ENCODE peak calls at places on chromosomes 2 and 18, in six cellular contexts. One of them, this sample, is unnamed.

GRCh38 chr2:122530812-122531211 is 775.4 kb downstream of the TSN start:
- DNase-seq in stomach: no peak
- DNase-seq in suprapubic skin: no peak
- DNase-seq in HCT116: no peak
- DNase-seq in sigmoid colon: no peak
- DNase-seq in spleen: no peak
- DNase-seq in this sample: no peak

GRCh38 chr2:110204408-110205385 is at the start of gene NPHP1:
- DNase-seq in stomach: peak; percentile 86
- DNase-seq in suprapubic skin: peak; percentile 92
- DNase-seq in HCT116: peak; percentile 60
- DNase-seq in sigmoid colon: peak; percentile 94
- DNase-seq in spleen: peak; percentile 94
- DNase-seq in this sample: peak; percentile 86

GRCh38 chr2:2848621-2849443 is 517.8 kb upstream of the MYT1L start:
- DNase-seq in stomach: no peak
- DNase-seq in suprapubic skin: no peak
- DNase-seq in HCT116: no peak
- DNase-seq in sigmoid colon: no peak
- DNase-seq in spleen: peak; percentile 50
- DNase-seq in this sample: no peak

GRCh38 chr2:74958277-74959105 is at the start of gene POLE4:
- DNase-seq in stomach: peak; percentile 95
- DNase-seq in suprapubic skin: peak; percentile 96
- DNase-seq in HCT116: peak; percentile 43
- DNase-seq in sigmoid colon: peak; percentile 96
- DNase-seq in spleen: peak; percentile 98
- DNase-seq in this sample: peak; percentile 85

GRCh38 chr2:205879362-205879761 is 197.1 kb downstream of the NRP2 start:
- DNase-seq in stomach: no peak
- DNase-seq in suprapubic skin: no peak
- DNase-seq in HCT116: no peak
- DNase-seq in sigmoid colon: no peak
- DNase-seq in spleen: no peak
- DNase-seq in this sample: no peak

GRCh38 chr2:230335461-230335863 is 8.5 kb downstream of the SP140L start:
- DNase-seq in stomach: no peak
- DNase-seq in suprapubic skin: no peak
- DNase-seq in HCT116: no peak
- DNase-seq in sigmoid colon: no peak
- DNase-seq in spleen: no peak
- DNase-seq in this sample: no peak

GRCh38 chr2:54589038-54589339 is 132.9 kb downstream of the SPTBN1 start:
- DNase-seq in stomach: no peak
- DNase-seq in suprapubic skin: no peak
- DNase-seq in HCT116: no peak
- DNase-seq in sigmoid colon: no peak
- DNase-seq in spleen: no peak
- DNase-seq in this sample: no peak

GRCh38 chr2:158620656-158621055 is 163.9 kb downstream of the PKP4 start:
- DNase-seq in stomach: no peak
- DNase-seq in suprapubic skin: no peak
- DNase-seq in HCT116: no peak
- DNase-seq in sigmoid colon: no peak
- DNase-seq in spleen: no peak
- DNase-seq in this sample: no peak

GRCh38 chr2:190062617-190063016 is at the start of gene MSTN:
- DNase-seq in stomach: no peak
- DNase-seq in suprapubic skin: no peak
- DNase-seq in HCT116: no peak
- DNase-seq in sigmoid colon: no peak
- DNase-seq in spleen: no peak
- DNase-seq in this sample: no peak

GRCh38 chr2:36416370-36417165 is 61.0 kb downstream of the CRIM1 start:
- DNase-seq in stomach: no peak
- DNase-seq in suprapubic skin: no peak
- DNase-seq in HCT116: no peak
- DNase-seq in sigmoid colon: no peak
- DNase-seq in spleen: no peak
- DNase-seq in this sample: no peak

GRCh38 chr2:101340141-101340541 is 31.6 kb upstream of the RNF149 start:
- DNase-seq in stomach: no peak
- DNase-seq in suprapubic skin: no peak
- DNase-seq in HCT116: no peak
- DNase-seq in sigmoid colon: no peak
- DNase-seq in spleen: no peak
- DNase-seq in this sample: no peak

GRCh38 chr18:38606841-38607240 is 1041.2 kb upstream of the CELF4 start:
- DNase-seq in stomach: no peak
- DNase-seq in suprapubic skin: no peak
- DNase-seq in HCT116: no peak
- DNase-seq in sigmoid colon: no peak
- DNase-seq in spleen: no peak
- DNase-seq in this sample: no peak

GRCh38 chr2:6645004-6645403 is 220.7 kb downstream of the CMPK2 start:
- DNase-seq in stomach: no peak
- DNase-seq in suprapubic skin: no peak
- DNase-seq in HCT116: no peak
- DNase-seq in sigmoid colon: no peak
- DNase-seq in spleen: no peak
- DNase-seq in this sample: no peak

GRCh38 chr2:42156756-42157155 is 12.4 kb upstream of the EML4 start:
- DNase-seq in stomach: no peak
- DNase-seq in suprapubic skin: no peak
- DNase-seq in HCT116: no peak
- DNase-seq in sigmoid colon: no peak
- DNase-seq in spleen: no peak
- DNase-seq in this sample: no peak

GRCh38 chr2:222592176-222592575 is 63.7 kb downstream of the FARSB start:
- DNase-seq in stomach: no peak
- DNase-seq in suprapubic skin: no peak
- DNase-seq in HCT116: no peak
- DNase-seq in sigmoid colon: no peak
- DNase-seq in spleen: no peak
- DNase-seq in this sample: no peak

GRCh38 chr18:8661754-8662573 is 43.4 kb upstream of the MTCL1 start:
- DNase-seq in stomach: peak; percentile 37
- DNase-seq in suprapubic skin: no peak
- DNase-seq in HCT116: no peak
- DNase-seq in sigmoid colon: no peak
- DNase-seq in spleen: no peak
- DNase-seq in this sample: no peak

GRCh38 chr18:39380186-39380714 is 1814.7 kb upstream of the CELF4 start:
- DNase-seq in stomach: no peak
- DNase-seq in suprapubic skin: no peak
- DNase-seq in HCT116: no peak
- DNase-seq in sigmoid colon: no peak
- DNase-seq in spleen: no peak
- DNase-seq in this sample: no peak

GRCh38 chr2:12300019-12300602 is 416.6 kb upstream of the TRIB2 start:
- DNase-seq in stomach: no peak
- DNase-seq in suprapubic skin: no peak
- DNase-seq in HCT116: no peak
- DNase-seq in sigmoid colon: no peak
- DNase-seq in spleen: no peak
- DNase-seq in this sample: no peak

GRCh38 chr2:51866361-51866760 is 834.4 kb upstream of the NRXN1 start:
- DNase-seq in stomach: no peak
- DNase-seq in suprapubic skin: no peak
- DNase-seq in HCT116: no peak
- DNase-seq in sigmoid colon: no peak
- DNase-seq in spleen: no peak
- DNase-seq in this sample: no peak

GRCh38 chr2:235938611-235939010 is 229.6 kb downstream of the GBX2 start:
- DNase-seq in stomach: no peak
- DNase-seq in suprapubic skin: no peak
- DNase-seq in HCT116: no peak
- DNase-seq in sigmoid colon: no peak
- DNase-seq in spleen: no peak
- DNase-seq in this sample: peak; percentile 15

GRCh38 chr18:22342625-22343024 is 75.1 kb downstream of the CTAGE1 start:
- DNase-seq in stomach: peak; percentile 80
- DNase-seq in suprapubic skin: no peak
- DNase-seq in HCT116: no peak
- DNase-seq in sigmoid colon: no peak
- DNase-seq in spleen: no peak
- DNase-seq in this sample: no peak

GRCh38 chr2:9547272-9547991 is 8.2 kb downstream of the ADAM17 start:
- DNase-seq in stomach: no peak
- DNase-seq in suprapubic skin: no peak
- DNase-seq in HCT116: no peak
- DNase-seq in sigmoid colon: no peak
- DNase-seq in spleen: no peak
- DNase-seq in this sample: no peak

GRCh38 chr2:176280156-176280555 is 10.9 kb downstream of the MTX2 start:
- DNase-seq in stomach: no peak
- DNase-seq in suprapubic skin: no peak
- DNase-seq in HCT116: no peak
- DNase-seq in sigmoid colon: no peak
- DNase-seq in spleen: no peak
- DNase-seq in this sample: no peak

GRCh38 chr18:46051731-46052461 is 20.2 kb downstream of the PSTPIP2 start:
- DNase-seq in stomach: peak; percentile 53
- DNase-seq in suprapubic skin: no peak
- DNase-seq in HCT116: no peak
- DNase-seq in sigmoid colon: no peak
- DNase-seq in spleen: no peak
- DNase-seq in this sample: no peak
- H3K27ac ChIP-seq in stomach: peak overlapping the region; percentile 41
- H3K27ac ChIP-seq in suprapubic skin: no peak overlapping the region
- H3K27ac ChIP-seq in HCT116: no peak overlapping the region
- H3K27ac ChIP-seq in sigmoid colon: no peak overlapping the region
- H3K27ac ChIP-seq in spleen: peak overlapping the region; percentile 81
- H3K27ac ChIP-seq in this sample: peak overlapping the region; percentile 35

GRCh38 chr2:96164459-96165184 is 19.4 kb upstream of the DUSP2 start:
- DNase-seq in stomach: no peak
- DNase-seq in suprapubic skin: no peak
- DNase-seq in HCT116: no peak
- DNase-seq in sigmoid colon: peak; percentile 51
- DNase-seq in spleen: peak; percentile 88
- DNase-seq in this sample: no peak
- TF ChIP-seq POLR2A in stomach: no peak
- TF ChIP-seq POLR2A in suprapubic skin: no peak
- TF ChIP-seq POLR2A in HCT116: no peak
- TF ChIP-seq POLR2A in sigmoid colon: no peak
- TF ChIP-seq POLR2A in spleen: no peak
- TF ChIP-seq POLR2A in this sample: no peak

DNA sequence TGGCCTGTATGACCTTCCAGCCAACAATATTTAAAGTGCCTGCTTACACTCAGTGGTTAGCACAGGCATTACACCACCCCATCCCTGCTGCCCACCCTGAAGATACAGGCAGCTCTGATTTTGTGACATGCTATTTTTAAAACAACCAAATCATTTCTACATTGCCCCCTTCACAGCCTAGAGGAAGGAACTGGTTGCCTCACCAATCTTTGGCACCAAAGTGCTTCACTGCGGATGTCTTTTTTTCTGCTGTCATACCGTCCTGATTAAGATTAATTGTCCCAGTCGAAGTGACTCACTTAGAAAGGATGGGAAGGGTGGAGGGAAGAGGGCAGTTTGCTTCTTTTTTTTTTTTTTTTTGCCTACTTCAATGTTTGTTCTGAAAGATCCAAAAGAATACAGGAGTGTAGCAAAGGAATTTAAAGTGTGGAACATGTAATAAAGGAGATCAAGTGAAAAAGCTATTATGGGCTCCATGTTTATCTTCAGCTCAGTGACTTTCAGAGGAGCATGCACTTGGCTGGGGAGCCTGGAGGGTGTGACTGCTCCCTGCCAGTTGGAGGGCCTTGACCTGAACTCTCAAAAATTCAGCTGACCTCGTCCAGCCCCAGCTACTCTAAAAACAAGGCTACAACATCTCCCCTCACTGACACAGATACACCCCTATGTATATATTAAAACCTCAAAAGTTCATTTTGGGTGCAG is 501.1 kb upstream of the TNP1 start:
- DNase-seq in stomach: no peak
- DNase-seq in suprapubic skin: no peak
- DNase-seq in HCT116: no peak
- DNase-seq in sigmoid colon: peak; percentile 84
- DNase-seq in spleen: no peak
- DNase-seq in this sample: no peak
- TF ChIP-seq POLR2AphosphoS5 in stomach: peak; percentile 51
- TF ChIP-seq POLR2AphosphoS5 in suprapubic skin: peak; percentile 79
- TF ChIP-seq POLR2AphosphoS5 in HCT116: no peak
- TF ChIP-seq POLR2AphosphoS5 in sigmoid colon: peak; percentile 84
- TF ChIP-seq POLR2AphosphoS5 in spleen: no peak
- TF ChIP-seq POLR2AphosphoS5 in this sample: peak; percentile 91

DNA sequence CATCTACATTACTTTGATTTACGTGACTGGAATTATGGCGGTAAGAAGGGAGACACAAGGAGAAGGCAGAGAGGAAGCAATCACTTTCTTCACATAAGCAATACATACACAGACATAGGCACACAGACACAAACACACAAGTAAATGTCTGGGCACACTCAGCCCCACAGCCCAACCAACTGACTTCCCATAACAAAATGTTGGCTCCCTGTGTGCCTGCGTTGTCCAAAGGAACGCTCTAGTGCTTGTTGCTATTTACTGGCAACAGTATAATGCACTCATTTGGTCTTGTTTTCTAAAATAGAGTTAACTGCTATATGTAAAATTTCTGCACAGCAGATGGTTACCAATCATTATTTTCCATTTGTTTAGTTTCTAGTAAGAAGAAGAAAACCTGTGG is 16.5 kb downstream of the FIGN start:
- DNase-seq in stomach: no peak
- DNase-seq in suprapubic skin: no peak
- DNase-seq in HCT116: no peak
- DNase-seq in sigmoid colon: no peak
- DNase-seq in spleen: no peak
- DNase-seq in this sample: no peak
- H3K27ac ChIP-seq in stomach: no peak overlapping the region
- H3K27ac ChIP-seq in suprapubic skin: no peak overlapping the region
- H3K27ac ChIP-seq in HCT116: no peak overlapping the region
- H3K27ac ChIP-seq in sigmoid colon: no peak overlapping the region
- H3K27ac ChIP-seq in spleen: no peak overlapping the region
- H3K27ac ChIP-seq in this sample: no peak overlapping the region

GRCh38 chr2:32947484-32948143 is 861 bp downstream of the LTBP1 start:
- DNase-seq in stomach: peak; percentile 45
- DNase-seq in suprapubic skin: no peak
- DNase-seq in HCT116: no peak
- DNase-seq in sigmoid colon: peak; percentile 70
- DNase-seq in spleen: peak; percentile 79
- DNase-seq in this sample: no peak
- TF ChIP-seq POLR2A in stomach: no peak
- TF ChIP-seq POLR2A in suprapubic skin: no peak
- TF ChIP-seq POLR2A in HCT116: no peak
- TF ChIP-seq POLR2A in sigmoid colon: no peak
- TF ChIP-seq POLR2A in spleen: no peak
- TF ChIP-seq POLR2A in this sample: no peak

GRCh38 chr2:24512836-24513235 is 21.8 kb downstream of the NCOA1 start:
- DNase-seq in stomach: no peak
- DNase-seq in suprapubic skin: no peak
- DNase-seq in HCT116: no peak
- DNase-seq in sigmoid colon: no peak
- DNase-seq in spleen: no peak
- DNase-seq in this sample: no peak
- TF ChIP-seq POLR2AphosphoS5 in stomach: no peak
- TF ChIP-seq POLR2AphosphoS5 in suprapubic skin: no peak
- TF ChIP-seq POLR2AphosphoS5 in HCT116: no peak
- TF ChIP-seq POLR2AphosphoS5 in sigmoid colon: no peak
- TF ChIP-seq POLR2AphosphoS5 in spleen: no peak
- TF ChIP-seq POLR2AphosphoS5 in this sample: no peak

This sample was measured in breast epithelium.